ENCODE peak calls at places on chromosomes 5 and 9, in five cellular contexts. Z, K, H, O and S are unnamed samples.
A peak's percentile ranks its signal among the peaks of the same experiment; 100 is the strongest.

GRCh38 chr9:18896531-18897179 is 136.4 kb downstream of the SAXO1 start:
- DNase-seq in O (no peak), H (no peak), K (no peak), Z (peak; percentile 54), S (no peak)

GRCh38 chr9:77433675-77434445 is 214.3 kb downstream of the GNA14 start:
- DNase-seq in H (peak; percentile 74), O (peak; percentile 51), K (peak; percentile 74), Z (peak; percentile 68), S (peak; percentile 79)

GRCh38 chr9:136587145-136587943 is 41.5 kb upstream of the NOTCH1 start:
- DNase-seq in O (peak; percentile 57), H (no peak), K (peak; percentile 48), Z (peak; percentile 69), S (no peak)

GRCh38 chr9:5582835-5583195 is 46.1 kb upstream of the RIC1 start:
- DNase-seq in O (no peak), K (peak; percentile 89), Z (peak; percentile 81), H (no peak), S (peak; percentile 39)

GRCh38 chr5:116574682-116575634 is at the start of gene SEMA6A:
- DNase-seq in O (peak; percentile 94), K (peak; percentile 75), H (peak; percentile 98), Z (peak; percentile 81), S (peak; percentile 89)

GRCh38 chr9:95809686-95810085 is 65.8 kb upstream of the ERCC6L2 start:
- DNase-seq in K (no peak), O (no peak), H (no peak), Z (no peak), S (no peak)

GRCh38 chr5:32589431-32589830 is 4.1 kb downstream of the SUB1 start:
- DNase-seq in Z (no peak), K (no peak), O (no peak), H (no peak), S (no peak)

GRCh38 chr5:151740336-151740942 is 18.0 kb downstream of the ATOX1 start:
- DNase-seq in H (peak; percentile 50), K (peak; percentile 96), O (peak; percentile 54), Z (peak; percentile 96), S (peak; percentile 67)

GRCh38 chr9:96087669-96088299 is 212.3 kb downstream of the ERCC6L2 start:
- DNase-seq in K (no peak), Z (no peak), O (no peak), H (no peak), S (no peak)

GRCh38 chr9:98479967-98480847 is 224.8 kb upstream of the TBC1D2 start:
- DNase-seq in O (no peak), Z (peak; percentile 32), H (no peak), K (peak; percentile 41), S (no peak)

DNA sequence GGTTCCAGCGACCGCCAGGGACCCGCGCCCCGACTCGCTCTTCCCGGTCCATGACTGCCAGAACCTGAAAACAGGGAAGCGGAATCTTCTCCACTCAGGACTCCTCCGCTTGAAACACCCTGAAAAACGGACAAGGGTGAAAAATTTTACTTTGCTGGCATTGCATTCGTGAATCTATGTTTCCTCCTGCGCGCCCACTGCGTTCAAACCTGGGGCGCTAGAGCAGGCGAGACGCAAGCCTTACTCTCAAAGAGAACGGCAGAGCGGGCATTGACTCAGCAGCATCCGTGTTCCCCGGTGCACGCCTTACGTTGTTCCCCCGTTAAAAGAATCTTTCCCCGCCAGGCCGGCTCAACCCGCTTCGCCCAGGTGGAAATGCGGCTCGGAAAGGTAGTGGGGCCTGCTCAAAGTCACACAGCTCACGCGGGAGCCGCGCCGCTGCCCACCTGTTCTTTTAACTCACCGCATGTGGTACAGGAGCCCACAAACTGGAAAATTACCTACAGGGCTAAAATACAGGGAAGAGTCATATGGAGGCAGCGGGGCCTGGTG is 999 bp upstream of the DRD1 start:
- DNase-seq in Z (no peak), K (no peak), O (no peak), H (no peak), S (no peak)
- TF ChIP-seq CTCF in Z (no peak), K (no peak), O (no peak), H (no peak), S (no peak)

DNA sequence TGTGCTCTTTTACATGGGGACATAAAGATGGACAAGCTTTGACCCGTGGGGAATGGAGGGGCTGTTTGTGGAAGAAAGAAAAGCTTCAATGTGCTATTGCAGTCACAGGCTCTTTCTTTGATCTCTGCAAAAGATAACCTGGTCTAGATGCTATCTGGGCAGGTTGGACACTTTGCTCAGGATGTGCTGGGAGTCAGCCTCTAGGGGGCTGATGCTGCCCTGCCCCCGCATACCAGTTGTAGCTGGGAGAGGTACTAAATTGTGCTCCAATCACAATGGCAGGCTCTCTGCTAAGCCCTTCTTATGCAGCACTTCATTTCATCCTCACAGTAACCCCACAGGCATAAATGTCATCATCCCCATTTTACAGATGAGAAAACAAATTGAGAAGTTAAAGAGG is 67.2 kb downstream of the PSD2 start:
- DNase-seq in H (no peak), O (no peak), Z (no peak), K (no peak), S (no peak)
- TF ChIP-seq CTCF in H (no peak), O (no peak), Z (peak; percentile 1), K (no peak), S (no peak)

DNA sequence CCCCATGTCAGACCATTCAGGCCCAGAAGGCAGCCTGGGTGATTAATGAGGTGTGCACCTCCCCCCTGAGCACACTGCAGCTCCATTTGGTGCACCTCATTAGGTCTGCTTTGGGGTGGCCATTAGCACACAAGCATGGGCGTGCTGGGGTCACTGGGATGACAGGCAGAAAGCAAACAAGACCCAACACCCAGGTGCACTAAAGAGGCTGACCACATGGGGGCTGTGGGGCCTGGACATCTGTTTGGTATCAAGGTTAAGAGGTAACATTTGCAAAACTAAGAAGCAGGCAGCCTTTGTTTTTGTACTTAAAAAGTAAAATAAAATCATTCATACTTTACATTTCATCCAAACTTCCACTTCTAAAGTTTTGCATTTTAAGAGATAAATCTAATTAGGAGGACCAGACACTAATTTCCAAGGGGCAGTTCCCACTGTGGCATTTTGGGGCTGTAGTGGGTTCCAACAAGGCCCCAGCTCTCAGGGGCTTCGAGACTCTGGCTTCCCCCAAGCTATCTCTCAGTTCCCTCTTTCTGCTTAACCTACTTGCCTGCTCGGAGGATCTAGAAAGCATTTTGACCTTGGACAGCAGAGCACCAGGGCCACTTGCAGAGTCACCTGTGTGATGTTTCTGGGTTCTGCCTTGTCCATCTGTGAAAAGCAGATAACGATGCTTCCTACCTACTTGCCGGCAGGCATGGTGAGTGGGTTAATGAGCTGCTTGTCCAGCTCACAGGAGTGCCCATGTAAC is 175.6 kb downstream of the MED10 start:
- DNase-seq in H (peak; percentile 33), Z (no peak), O (peak; percentile 14), K (no peak), S (no peak)
- TF ChIP-seq CTCF in H (peak; percentile 42), Z (no peak), O (peak; percentile 48), K (no peak), S (peak; percentile 26)

DNA sequence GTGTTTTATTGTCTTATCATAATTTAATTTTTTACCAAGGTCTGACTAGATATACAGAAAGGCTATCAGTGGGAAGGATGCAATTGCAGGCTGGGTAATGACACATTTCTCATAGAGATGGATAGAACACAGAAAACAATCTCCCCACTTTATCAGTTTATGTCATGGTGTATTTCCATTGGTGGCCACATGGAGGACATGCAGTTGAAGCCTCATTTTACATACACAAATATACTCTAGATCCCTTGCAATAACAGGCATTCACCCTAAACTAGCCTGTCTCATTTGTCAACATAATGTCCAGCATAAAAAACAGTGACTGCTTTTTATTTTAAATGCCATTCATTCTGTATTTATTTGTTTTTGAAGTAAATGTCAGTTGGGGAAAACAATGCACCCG is 526.3 kb downstream of the GABRG2 start:
- DNase-seq in K (no peak), O (no peak), Z (no peak), H (no peak), S (no peak)
- TF ChIP-seq CTCF in K (no peak), O (peak; percentile 57), Z (no peak), H (peak; percentile 76), S (no peak)

GRCh38 chr5:26023361-26023760 is 1015.0 kb downstream of the CDH9 start:
- DNase-seq in K (no peak), Z (no peak), H (no peak), O (no peak), S (no peak)

GRCh38 chr5:26024774-26025173 is 1013.6 kb downstream of the CDH9 start:
- DNase-seq in K (no peak), O (no peak), Z (no peak), H (peak; percentile 51), S (no peak)
- TF ChIP-seq CTCF in K (no peak), O (peak; percentile 58), Z (no peak), H (peak; percentile 75), S (no peak)

GRCh38 chr9:35660966-35661413 is 2.9 kb downstream of the CCDC107 start:
- DNase-seq in H (no peak), Z (peak; percentile 58), O (no peak), K (peak; percentile 62), S (no peak)
- TF ChIP-seq CTCF in H (no peak), Z (peak; percentile 48), O (no peak), K (peak; percentile 62), S (peak; percentile 25)

GRCh38 chr5:139188558-139189270 is 9.5 kb downstream of the SIL1 start:
- DNase-seq in H (no peak), Z (no peak), K (no peak), O (no peak), S (no peak)

GRCh38 chr5:139194486-139194885 is 3.7 kb downstream of the SIL1 start:
- DNase-seq in K (no peak), H (no peak), Z (no peak), O (no peak), S (no peak)

GRCh38 chr5:139190125-139190524 is 8.0 kb downstream of the SIL1 start:
- DNase-seq in H (no peak), O (no peak), K (peak; percentile 95), Z (peak; percentile 77), S (no peak)

GRCh38 chr5:139197710-139198669 is at the start of gene SIL1:
- DNase-seq in K (peak; percentile 93), Z (peak; percentile 88), O (peak; percentile 92), H (peak; percentile 99), S (peak; percentile 97)

GRCh38 chr5:139193928-139194327 is 4.2 kb downstream of the SIL1 start:
- DNase-seq in H (no peak), Z (no peak), O (no peak), K (no peak), S (no peak)
- TF ChIP-seq CTCF in H (peak; percentile 41), Z (peak; percentile 37), O (peak; percentile 47), K (peak; percentile 20), S (no peak)

GRCh38 chr5:172282277-172283019 is 1.1 kb downstream of the UBTD2 start:
- DNase-seq in O (no peak), K (peak; percentile 33), Z (peak; percentile 24), H (no peak), S (no peak)

GRCh38 chr5:172285226-172286143 is 1.9 kb upstream of the UBTD2 start:
- DNase-seq in K (no peak), H (no peak), Z (peak; percentile 30), O (no peak), S (no peak)

GRCh38 chr5:172283020-172283861 is at the start of gene UBTD2:
- DNase-seq in H (peak; percentile 85), K (peak; percentile 70), O (peak; percentile 71), Z (peak; percentile 59), S (peak; percentile 91)

GRCh38 chr5:172284275-172284971 is 859 bp upstream of the UBTD2 start:
- DNase-seq in H (no peak), K (no peak), Z (peak; percentile 24), O (no peak), S (no peak)

DNA sequence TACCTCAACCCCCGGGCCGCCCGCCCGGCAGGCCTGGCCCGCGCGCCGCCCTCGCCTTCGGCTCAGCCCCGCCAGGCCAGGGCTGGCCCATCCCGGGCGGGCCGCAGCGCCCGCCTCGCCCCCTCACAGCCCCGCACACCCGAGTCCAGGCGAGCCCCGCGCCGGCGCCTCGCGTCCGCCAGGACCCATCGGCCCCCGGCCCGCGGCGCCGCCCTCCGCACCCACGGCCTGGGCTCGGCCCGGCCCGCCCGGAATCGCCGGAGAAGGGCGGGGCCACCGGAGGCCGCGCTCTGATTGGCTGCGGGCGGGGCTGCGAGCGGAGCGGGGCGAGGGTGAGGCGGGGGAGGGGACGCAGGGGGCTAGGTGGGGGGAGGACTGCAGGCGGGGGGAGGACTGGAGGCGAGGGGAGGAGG is 304 bp upstream of the UBTD2 start:
- DNase-seq in K (peak; percentile 74), Z (peak; percentile 66), H (peak; percentile 92), O (peak; percentile 78), S (peak; percentile 96)
- TF ChIP-seq CTCF in K (no peak), Z (no peak), H (no peak), O (no peak), S (no peak)